ENCODE peak calls at places on chromosome 1, in six cellular contexts. W, U, X, N, J and S are unnamed samples.

GRCh38 chr1:94634977-94635416 is 93.4 kb upstream of the F3 start:
- DNase-seq in W (no peak), X (no peak), U (no peak), N (no peak), J (no peak), S (peak; percentile 47)

GRCh38 chr1:52503706-52504105 is 49.2 kb downstream of the TUT4 start:
- DNase-seq in J (no peak), U (peak; percentile 32), N (no peak), X (no peak), W (no peak), S (no peak)

GRCh38 chr1:208616776-208617175 is 372.6 kb upstream of the PLXNA2 start:
- DNase-seq in N (no peak), J (no peak), U (no peak), W (no peak), X (no peak), S (no peak)

GRCh38 chr1:111172463-111172862 is 28.0 kb downstream of the DENND2D start:
- DNase-seq in J (no peak), W (no peak), U (no peak), N (no peak), X (no peak), S (no peak)

GRCh38 chr1:226054519-226055327 is 7.8 kb upstream of the H3-3A start:
- DNase-seq in J (no peak), N (no peak), W (no peak), U (peak; percentile 26), X (no peak), S (no peak)

GRCh38 chr1:39737546-39738169 is 1.0 kb upstream of the PPIE start:
- DNase-seq in J (peak; percentile 24), N (no peak), W (no peak), X (no peak), U (peak; percentile 79), S (no peak)

GRCh38 chr1:230426246-230427101 is at the start of gene PGBD5:
- DNase-seq in J (peak; percentile 62), X (peak; percentile 91), U (peak; percentile 46), W (peak; percentile 88), N (peak; percentile 86), S (peak; percentile 87)

GRCh38 chr1:15443281-15443680 is 5.0 kb downstream of the CTRC start:
- DNase-seq in X (no peak), J (no peak), N (no peak), U (no peak), W (no peak), S (no peak)

GRCh38 chr1:214378492-214378891 is 97.5 kb downstream of the SMYD2 start:
- DNase-seq in W (no peak), X (no peak), N (no peak), U (no peak), J (no peak), S (peak; percentile 20)

GRCh38 chr1:245875581-245876263 is 631.4 kb downstream of the SMYD3 start:
- DNase-seq in U (no peak), N (no peak), W (no peak), X (no peak), J (peak; percentile 20), S (no peak)

GRCh38 chr1:94490556-94490955 is 51.0 kb downstream of the F3 start:
- DNase-seq in W (no peak), U (no peak), N (no peak), X (no peak), J (no peak), S (no peak)

GRCh38 chr1:113991467-113991997 is 12.3 kb downstream of the OLFML3 start:
- DNase-seq in J (no peak), W (no peak), N (no peak), X (no peak), U (no peak), S (no peak)

GRCh38 chr1:23178414-23178813 is 9.8 kb upstream of the LUZP1 start:
- DNase-seq in J (peak; percentile 82), W (no peak), X (no peak), U (no peak), N (no peak), S (peak; percentile 45)

GRCh38 chr1:167273027-167273800 is 52.5 kb downstream of the POU2F1 start:
- DNase-seq in U (peak; percentile 8), J (peak; percentile 37), W (no peak), X (no peak), N (no peak), S (no peak)

GRCh38 chr1:46065405-46065804 is 67.0 kb downstream of the PIK3R3 start:
- DNase-seq in X (no peak), J (no peak), W (no peak), U (no peak), N (no peak), S (no peak)

GRCh38 chr1:234617135-234617985 is 7.4 kb upstream of the IRF2BP2 start:
- DNase-seq in J (no peak), U (no peak), W (no peak), X (no peak), N (peak; percentile 74), S (peak; percentile 79)

GRCh38 chr1:180586671-180587155 is 27.9 kb downstream of the OVAAL start:
- DNase-seq in X (no peak), N (peak; percentile 86), U (peak; percentile 80), W (no peak), J (peak; percentile 58), S (peak; percentile 42)

GRCh38 chr1:23178931-23179330 is 10.3 kb upstream of the LUZP1 start:
- DNase-seq in W (no peak), N (peak; percentile 49), X (no peak), U (peak; percentile 38), J (peak; percentile 66), S (no peak)

GRCh38 chr1:62213075-62213914 is 18.6 kb downstream of the L1TD1 start:
- DNase-seq in W (no peak), X (no peak), J (no peak), N (no peak), U (no peak), S (no peak)

GRCh38 chr1:100950776-100951175 is 54.9 kb downstream of the SLC30A7 start:
- DNase-seq in U (peak; percentile 81), N (no peak), X (peak; percentile 24), J (peak; percentile 26), W (peak; percentile 32), S (peak; percentile 54)

GRCh38 chr1:246107516-246108277 is 399.4 kb downstream of the SMYD3 start:
- DNase-seq in U (peak; percentile 49), N (peak; percentile 49), W (no peak), J (peak; percentile 67), X (peak; percentile 55), S (peak; percentile 29)

GRCh38 chr1:215710340-215710971 is 143.4 kb downstream of the KCTD3 start:
- DNase-seq in J (peak; percentile 56), U (peak; percentile 69), X (peak; percentile 57), W (peak; percentile 59), N (peak; percentile 68), S (peak; percentile 82)

GRCh38 chr1:200415693-200416593 is 6.1 kb upstream of the ZNF281 start:
- DNase-seq in U (peak; percentile 98), J (peak; percentile 98), W (no peak), N (peak; percentile 93), X (no peak), S (no peak)

DNA sequence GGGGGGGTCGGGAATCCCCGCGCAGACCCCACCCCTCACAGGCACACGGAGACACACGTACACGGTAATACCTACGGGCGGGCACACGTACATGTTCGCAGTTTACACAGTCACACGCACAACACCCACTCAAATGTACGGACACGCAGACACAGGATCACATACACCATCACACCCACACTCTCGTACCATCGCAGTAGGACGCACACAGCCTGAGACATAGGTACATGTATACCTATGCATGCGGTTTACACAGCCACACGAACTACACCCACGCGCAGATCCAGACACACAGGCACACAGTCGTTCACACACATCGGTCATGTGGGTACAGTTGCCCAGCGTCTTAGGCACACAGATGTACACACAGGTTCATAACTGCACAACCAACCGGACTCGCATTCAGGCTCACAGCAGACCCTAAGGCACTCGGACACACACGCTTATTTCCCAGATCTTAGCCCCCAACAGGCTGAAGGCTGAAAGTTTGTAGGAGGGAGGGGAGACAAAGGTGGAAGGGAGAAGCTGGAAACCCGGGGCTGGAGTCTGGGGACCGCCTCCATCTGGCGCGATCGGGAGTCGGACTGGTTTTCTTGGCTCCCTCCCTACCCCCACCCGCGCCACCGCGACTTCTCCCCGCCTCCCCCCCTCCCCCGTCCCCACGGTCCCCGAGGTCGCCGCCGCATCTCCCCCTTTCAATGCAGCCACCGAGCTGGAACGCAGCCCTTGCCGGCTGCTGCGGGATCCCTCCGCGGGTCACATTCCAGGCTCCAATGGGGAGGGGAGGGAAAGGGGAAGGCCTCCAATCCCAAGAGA is 51.9 kb upstream of the SYNC start:
- DNase-seq in J (peak; percentile 46), N (peak; percentile 47), U (peak; percentile 42), X (peak; percentile 85), W (peak; percentile 80), S (peak; percentile 93)
- H3K23ac ChIP-seq in J (peak overlapping the region; percentile 96), N (peak overlapping the region; percentile 59), U (peak overlapping the region; percentile 96), X (peak overlapping the region; percentile 90), W (peak overlapping the region; percentile 99), S (peak overlapping the region; percentile 7)

GRCh38 chr1:54945393-54945936 is 35.0 kb upstream of the TMEM61 start:
- DNase-seq in U (no peak), W (no peak), J (no peak), X (no peak), N (no peak), S (no peak)
- H3K4ac ChIP-seq in U (no peak overlapping the region), W (no peak overlapping the region), J (no peak overlapping the region), X (peak overlapping the region; percentile 12), N (no peak overlapping the region), S (no peak overlapping the region)

GRCh38 chr1:197486948-197487347 is 218.9 kb downstream of the CRB1 start:
- DNase-seq in U (peak; percentile 18), X (no peak), W (no peak), N (no peak), J (peak; percentile 34), S (no peak)

GRCh38 chr1:197481101-197481500 is 213.0 kb downstream of the CRB1 start:
- DNase-seq in X (no peak), J (peak; percentile 25), N (no peak), W (no peak), U (no peak), S (no peak)

DNA sequence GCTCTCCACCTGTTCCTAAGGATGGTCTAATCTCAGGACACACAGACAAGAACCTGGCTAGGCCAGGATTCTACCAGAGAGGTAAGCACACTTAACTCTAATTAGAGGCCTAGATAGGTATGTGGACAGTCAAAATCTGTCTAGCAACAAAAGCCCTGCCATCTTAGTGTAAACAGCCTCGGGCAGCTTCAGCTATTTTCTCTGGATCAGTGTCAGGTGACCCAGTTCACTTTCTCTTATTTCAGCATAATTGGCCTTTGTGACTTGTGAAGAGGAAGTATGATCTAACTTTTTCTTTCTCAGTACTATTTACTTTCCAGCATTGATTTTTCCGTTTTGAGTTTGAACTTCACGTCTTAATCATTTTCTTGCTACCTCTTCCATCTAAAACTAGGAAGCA is 217.7 kb downstream of the CRB1 start:
- DNase-seq in N (peak; percentile 35), U (no peak), W (no peak), X (no peak), J (no peak), S (no peak)
- H3K27ac ChIP-seq in N (no peak overlapping the region), U (no peak overlapping the region), W (no peak overlapping the region), X (no peak overlapping the region), J (no peak overlapping the region), S (no peak overlapping the region)

DNA sequence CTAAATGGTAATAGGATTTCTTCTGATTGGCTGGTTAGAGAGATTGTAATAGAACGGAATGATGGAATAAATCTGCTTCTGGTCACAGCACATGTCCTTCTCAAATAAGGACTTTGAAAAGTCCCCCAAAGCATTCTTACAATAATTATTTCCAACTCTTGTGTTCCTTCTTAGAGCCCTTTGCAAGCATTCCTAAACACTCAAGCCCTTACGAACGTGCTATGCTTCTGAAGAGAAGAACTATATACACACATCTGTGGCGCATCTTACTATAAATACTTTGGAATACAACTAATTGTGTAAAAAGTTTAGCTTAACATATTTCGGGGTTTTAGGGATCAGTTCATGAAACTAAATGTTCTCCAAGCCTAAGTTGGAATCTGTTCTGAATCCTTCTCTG is 25.6 kb downstream of the CLIC4 start:
- DNase-seq in W (no peak), X (no peak), J (peak; percentile 74), N (no peak), U (peak; percentile 65), S (no peak)
- H3K23ac ChIP-seq in W (no peak overlapping the region), X (no peak overlapping the region), J (no peak overlapping the region), N (no peak overlapping the region), U (peak overlapping the region; percentile 42), S (no peak overlapping the region)

GRCh38 chr1:185156321-185156853 is 366 bp downstream of the TRMT1L start:
- DNase-seq in J (peak; percentile 63), N (no peak), X (no peak), U (no peak), W (no peak), S (peak; percentile 68)
- H3K4ac ChIP-seq in J (peak overlapping the region; percentile 56), N (peak overlapping the region; percentile 55), X (peak overlapping the region; percentile 38), U (peak overlapping the region; percentile 96), W (no peak overlapping the region), S (no peak overlapping the region)